ENCODE peak calls at places on chromosomes 7 and 10, in ten cellular contexts. Z is GM10248, F is hepatocyte, K is mesothelial cell of epicardium, V is HCT116, X is suprapubic skin, D is foreskin keratinocyte, Y is fibroblast of lung, W is heart left ventricle, A is type B pancreatic cell. L is an unnamed sample.

GRCh38 chr10:129963831-129964501 is at the start of gene EBF3:
- DNase-seq in F (peak), D (no peak), K (peak), V (no peak), Z (no peak), A (peak), Y (no peak), W (peak), X (peak), L (peak)

GRCh38 chr7:28879105-28879504 is 79.0 kb downstream of the TRIL start:
- DNase-seq in D (no peak), W (no peak), Z (no peak), V (no peak), Y (peak), F (no peak), X (no peak), K (no peak), A (no peak), L (no peak)

GRCh38 chr7:2162959-2163358 is 69.8 kb downstream of the MAD1L1 start:
- DNase-seq in Z (no peak), D (no peak), F (no peak), W (no peak), K (no peak), X (no peak), A (peak), Y (peak), V (no peak), L (no peak)

GRCh38 chr10:116186273-116186672 is 86.7 kb downstream of the GFRA1 start:
- DNase-seq in D (no peak), K (no peak), A (no peak), W (no peak), V (no peak), F (no peak), X (no peak), Y (no peak), Z (no peak), L (no peak)

GRCh38 chr7:22425361-22425760 is 68.4 kb upstream of the RAPGEF5 start:
- DNase-seq in Y (no peak), A (no peak), W (no peak), F (no peak), Z (no peak), X (no peak), V (no peak), D (no peak), K (no peak), L (no peak)

GRCh38 chr10:71713135-71714040 is 6.2 kb downstream of the C10orf105 start:
- DNase-seq in K (no peak), F (peak), A (no peak), Z (no peak), X (peak), D (peak), V (no peak), Y (peak), W (peak), L (no peak)

GRCh38 chr7:83655951-83656556 is 7.1 kb upstream of the SEMA3E start:
- DNase-seq in W (no peak), Y (peak), V (peak), D (no peak), X (no peak), Z (peak), A (no peak), K (no peak), F (peak), L (no peak)

GRCh38 chr7:75872073-75872782 is 6.6 kb upstream of the RHBDD2 start:
- DNase-seq in Z (no peak), V (no peak), Y (no peak), X (no peak), W (peak), D (no peak), F (no peak), K (no peak), A (no peak), L (no peak)

GRCh38 chr7:117808273-117808868 is 64.9 kb downstream of the CTTNBP2 start:
- DNase-seq in Z (no peak), V (no peak), A (no peak), F (no peak), K (no peak), D (no peak), Y (peak), W (peak), X (no peak), L (no peak)

GRCh38 chr10:63829573-63830149 is 308.5 kb downstream of the REEP3 start:
- DNase-seq in Y (no peak), V (no peak), W (no peak), Z (no peak), A (no peak), X (no peak), K (no peak), F (no peak), D (no peak), L (no peak)

GRCh38 chr10:63128443-63128842 is 4.7 kb upstream of the NRBF2 start:
- DNase-seq in Y (peak), Z (no peak), W (no peak), F (no peak), V (no peak), X (no peak), A (no peak), K (no peak), D (no peak), L (no peak)

GRCh38 chr7:140983802-140984201 is 30.9 kb downstream of the MRPS33 start:
- DNase-seq in V (peak), D (no peak), A (no peak), Y (peak), Z (no peak), K (no peak), X (no peak), W (no peak), F (no peak), L (no peak)
- TF ChIP-seq CTCF in V (peak), D (peak), A (peak), Y (no peak), Z (no peak), K (peak), X (no peak), W (no peak), F (peak), L (peak)

DNA sequence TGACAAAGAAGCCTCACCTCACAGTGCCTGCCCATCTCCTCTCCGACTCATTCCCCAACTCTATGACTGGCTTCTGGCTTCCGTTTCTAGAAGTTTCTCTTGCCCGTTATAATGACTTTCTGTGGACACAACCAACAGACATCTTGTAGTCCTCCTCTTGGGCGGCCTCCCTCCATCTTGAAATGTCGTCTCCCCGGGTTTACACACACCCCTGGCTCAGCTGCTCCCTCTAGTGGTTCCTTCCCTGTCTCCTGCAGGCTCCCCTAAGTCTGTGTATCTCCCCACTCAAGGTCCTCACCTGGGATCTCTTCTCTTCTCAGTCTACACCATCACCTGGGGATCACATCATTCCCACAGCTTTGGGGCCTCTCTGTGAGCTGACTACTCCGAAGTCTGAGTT is 123.4 kb upstream of the NEBL start:
- DNase-seq in Y (no peak), A (no peak), Z (peak), F (peak), K (no peak), V (peak), X (no peak), W (peak), D (no peak), L (no peak)
- TF ChIP-seq CTCF in Y (peak), A (peak), Z (peak), F (no peak), K (no peak), V (peak), X (no peak), W (peak), D (peak), L (no peak)

GRCh38 chr7:151130741-151131157 is 36.7 kb downstream of the GBX1 start:
- DNase-seq in V (no peak), D (no peak), A (no peak), F (no peak), K (no peak), W (peak), Y (no peak), X (no peak), Z (no peak), L (no peak)
- TF ChIP-seq CTCF in V (no peak), D (no peak), A (no peak), F (no peak), K (no peak), W (no peak), Y (no peak), X (no peak), Z (no peak), L (no peak)

DNA sequence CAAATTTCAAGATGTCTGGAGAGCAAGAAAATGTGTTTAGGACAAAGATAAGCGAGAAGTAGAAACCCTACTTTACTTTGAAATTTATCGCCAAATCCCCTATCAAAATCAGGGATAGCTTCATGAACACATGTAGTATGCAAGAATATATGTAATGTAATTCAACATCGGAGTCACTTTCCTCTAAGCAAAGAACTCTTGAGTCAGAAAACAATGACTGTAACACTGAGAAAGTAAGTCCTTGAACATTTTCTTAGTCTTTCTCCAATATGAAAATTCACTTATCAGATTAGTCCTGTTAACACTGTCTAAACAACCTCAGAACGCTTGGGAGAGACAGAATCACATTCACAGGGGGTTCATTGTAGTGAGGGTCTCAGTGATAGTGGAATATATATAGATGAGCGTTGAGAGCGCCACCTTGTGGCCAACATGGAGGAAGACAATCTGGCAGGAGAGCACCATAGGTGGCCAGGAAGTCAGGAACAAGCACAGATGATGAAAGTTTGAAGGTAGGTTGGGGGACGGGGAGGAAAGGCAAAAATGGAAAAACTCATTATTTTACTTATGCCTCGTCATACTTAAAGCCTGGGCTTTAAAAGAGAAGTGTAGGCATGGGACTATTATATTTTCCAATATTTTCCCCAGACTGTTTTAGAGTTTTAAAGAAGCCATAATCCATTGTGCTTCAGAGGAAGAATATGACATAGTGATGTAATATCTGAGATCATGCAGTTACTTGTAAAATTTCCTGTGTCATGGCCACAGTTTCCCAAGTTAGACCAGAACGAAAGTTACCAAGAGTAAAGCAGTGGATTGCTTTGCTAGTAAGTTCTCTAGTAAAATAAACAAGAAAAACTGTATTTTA is 115.5 kb upstream of the GNAI1 start:
- DNase-seq in Z (peak), W (peak), K (peak), Y (peak), A (no peak), D (no peak), X (no peak), F (peak), V (peak), L (no peak)
- TF ChIP-seq CTCF in Z (peak), W (peak), K (peak), Y (peak), A (peak), D (peak), X (peak), F (peak), V (peak), L (peak)

GRCh38 chr7:66807736-66808135 is 67.2 kb downstream of the RABGEF1 start:
- DNase-seq in X (no peak), Z (no peak), W (no peak), V (no peak), D (no peak), A (no peak), F (no peak), K (no peak), Y (no peak), L (no peak)

GRCh38 chr7:66800591-66800990 is 60.1 kb downstream of the RABGEF1 start:
- DNase-seq in Z (no peak), D (no peak), F (no peak), K (no peak), V (no peak), Y (no peak), X (no peak), A (peak), W (no peak), L (no peak)

DNA sequence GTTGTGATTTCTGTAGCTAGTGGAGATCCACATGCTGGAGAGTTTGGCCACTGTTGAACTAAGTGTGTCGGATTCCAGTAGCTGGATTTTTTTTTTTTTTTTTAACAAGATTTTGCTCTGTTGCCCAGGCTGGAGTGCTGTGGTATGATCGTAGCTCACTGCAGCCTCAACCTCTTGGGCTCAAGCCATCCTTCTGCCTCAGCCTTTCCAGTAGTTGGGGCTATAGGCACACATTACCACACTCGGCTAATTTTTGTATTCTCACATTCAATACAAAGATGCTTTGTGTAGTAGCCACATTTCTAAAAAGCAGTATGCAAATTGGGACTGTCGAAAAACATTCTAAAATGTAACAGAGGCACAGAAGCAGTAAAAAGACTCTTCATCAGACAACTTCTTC is 63.5 kb downstream of the RABGEF1 start:
- DNase-seq in A (no peak), K (no peak), D (no peak), Y (no peak), F (no peak), V (no peak), Z (no peak), W (no peak), X (no peak), L (no peak)
- TF ChIP-seq CTCF in A (no peak), K (no peak), D (no peak), Y (peak), F (no peak), V (no peak), Z (no peak), W (no peak), X (no peak), L (no peak)

L was measured in natural killer cell.